ENCODE peak calls at places on chromosomes 11 and 22, in seven cellular contexts. N is HEK293T, P is WTC11, L is K562, E is H1, F is HepG2, Y is GM12878. U is an unnamed sample.

GRCh38 chr22:39494471-39495120 is 7.5 kb upstream of the MIEF1 start:
- DNase-seq in N (no peak), P (no peak), L (no peak), E (no peak), F (no peak), Y (no peak), U (no peak)

GRCh38 chr11:36149538-36150242 is 139.5 kb downstream of the COMMD9 start:
- DNase-seq in N (peak; percentile 61), P (peak; percentile 34), L (peak; percentile 86), E (peak; percentile 75), F (peak; percentile 68), Y (peak; percentile 31), U (peak; percentile 99)

GRCh38 chr22:20520093-20520511 is 12.7 kb downstream of the MED15 start:
- DNase-seq in N (no peak), P (no peak), L (peak; percentile 66), E (no peak), F (no peak), Y (no peak), U (no peak)

GRCh38 chr11:116162541-116163230 is 610.1 kb downstream of the BUD13 start:
- DNase-seq in N (peak; percentile 27), P (peak; percentile 52), L (no peak), E (no peak), F (no peak), Y (no peak), U (no peak)

GRCh38 chr22:44091021-44091721 is 67.1 kb downstream of the PARVB start:
- DNase-seq in N (peak; percentile 38), P (no peak), L (peak; percentile 20), E (no peak), F (peak; percentile 10), Y (no peak), U (peak; percentile 6)

GRCh38 chr11:112613051-112613972 is 347.9 kb upstream of the NCAM1 start:
- DNase-seq in N (no peak), P (no peak), L (no peak), E (no peak), F (peak; percentile 23), Y (no peak), U (peak; percentile 62)

GRCh38 chr11:1881442-1882264 is 10.0 kb downstream of the PRR33 start:
- DNase-seq in N (no peak), P (no peak), L (no peak), E (no peak), F (no peak), Y (no peak), U (no peak)

GRCh38 chr11:67178421-67178820 is 59.4 kb downstream of the KDM2A start:
- DNase-seq in N (no peak), P (no peak), L (no peak), E (no peak), F (no peak), Y (no peak), U (no peak)

GRCh38 chr11:116853461-116854073 is 16.1 kb upstream of the APOA1 start:
- DNase-seq in N (no peak), P (no peak), L (no peak), E (no peak), F (no peak), Y (peak; percentile 90), U (peak; percentile 34)

GRCh38 chr11:131408011-131408640 is 37.7 kb downstream of the NTM start:
- DNase-seq in N (peak; percentile 31), P (peak; percentile 55), L (no peak), E (peak; percentile 23), F (peak; percentile 38), Y (no peak), U (no peak)

DNA sequence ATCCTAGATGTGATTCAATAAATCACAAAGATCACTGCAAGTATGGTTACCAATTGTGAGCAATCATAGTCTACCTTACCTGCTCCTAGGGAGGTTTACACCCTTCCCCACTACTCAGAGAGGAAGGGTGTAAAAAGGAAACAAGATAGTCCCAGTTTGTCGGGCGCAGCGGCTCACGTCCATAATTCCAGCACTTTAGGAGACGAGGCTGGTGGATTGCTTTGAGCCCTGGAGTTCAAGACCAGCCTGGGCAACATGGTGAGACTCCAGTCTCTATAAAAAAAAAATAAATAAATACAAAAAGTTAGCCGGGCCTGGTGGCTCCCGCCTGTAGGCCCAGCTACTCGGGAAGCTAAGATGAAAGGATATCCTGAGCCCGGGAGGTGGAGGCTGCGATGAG is 962 bp upstream of the AMBRA1 start:
- DNase-seq in N (no peak), P (no peak), L (no peak), E (no peak), F (no peak), Y (no peak), U (no peak)
- TF ChIP-seq SP1 in N (no peak), P (no peak), L (no peak), E (no peak), F (no peak), Y (no peak), U (no peak)

DNA sequence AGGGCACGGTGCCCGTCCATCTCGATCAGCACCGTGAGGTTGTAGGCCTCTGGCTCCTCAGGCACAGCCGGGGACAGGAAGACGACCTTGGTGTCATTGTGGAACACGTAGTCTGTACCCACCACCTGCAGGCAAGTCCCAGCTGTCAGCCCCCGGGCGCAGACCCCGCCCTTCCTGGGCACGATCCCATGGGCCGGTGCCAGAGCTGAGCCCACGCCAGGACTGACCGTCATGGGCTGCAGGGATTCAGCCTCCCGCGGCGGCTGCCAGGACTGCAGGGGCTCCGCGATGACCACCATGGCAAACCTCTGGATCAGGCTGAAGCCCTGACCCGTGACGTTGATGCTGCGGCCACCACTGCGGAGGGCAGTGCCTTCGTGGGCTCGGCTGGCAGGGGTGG is 11.8 kb upstream of the MAPK11 start:
- DNase-seq in N (no peak), P (no peak), L (no peak), E (no peak), F (no peak), Y (no peak), U (no peak)
- TF ChIP-seq SP1 in N (no peak), P (no peak), L (no peak), E (no peak), F (no peak), Y (no peak), U (no peak)

GRCh38 chr22:35611200-35611890 is 5.8 kb downstream of the MB start:
- DNase-seq in N (no peak), P (no peak), L (no peak), E (no peak), F (no peak), Y (no peak), U (no peak)

GRCh38 chr22:35608088-35608487 is 9.0 kb downstream of the MB start:
- DNase-seq in N (no peak), P (no peak), L (no peak), E (no peak), F (no peak), Y (no peak), U (no peak)

GRCh38 chr22:35609261-35609660 is 7.9 kb downstream of the MB start:
- DNase-seq in N (no peak), P (no peak), L (no peak), E (no peak), F (no peak), Y (no peak), U (no peak)

GRCh38 chr22:35610741-35611140 is 6.4 kb downstream of the MB start:
- DNase-seq in N (no peak), P (no peak), L (no peak), E (no peak), F (no peak), Y (no peak), U (no peak)

GRCh38 chr22:35609761-35610160 is 7.4 kb downstream of the MB start:
- DNase-seq in N (no peak), P (no peak), L (no peak), E (no peak), F (no peak), Y (no peak), U (no peak)
- TF ChIP-seq SP1 in N (no peak), P (no peak), L (no peak), E (no peak), F (no peak), Y (no peak), U (no peak)

DNA sequence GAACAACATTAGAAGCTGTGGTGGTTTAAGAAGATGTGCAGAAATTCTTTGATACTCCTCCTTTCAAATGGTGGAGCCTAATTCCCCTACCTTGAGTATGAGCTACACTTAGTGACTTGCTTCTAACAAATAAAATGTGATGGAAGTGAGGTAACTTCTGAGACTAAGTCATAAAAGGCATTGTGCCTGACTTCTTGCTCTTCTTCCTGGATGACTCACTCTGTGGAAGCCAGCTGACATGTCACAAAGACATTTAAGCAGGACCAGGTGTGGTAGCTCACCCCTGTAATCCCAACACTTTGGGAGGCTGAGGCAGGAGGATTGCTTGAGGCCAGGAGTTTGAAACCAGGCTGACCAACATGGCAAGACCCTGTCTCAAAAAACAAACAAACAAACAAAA is 3.9 kb upstream of the PLA2G3 start:
- DNase-seq in N (no peak), P (no peak), L (no peak), E (no peak), F (no peak), Y (no peak), U (no peak)
- TF ChIP-seq SP1 in N (no peak), P (no peak), L (no peak), E (no peak), F (no peak), Y (no peak), U (no peak)

DNA sequence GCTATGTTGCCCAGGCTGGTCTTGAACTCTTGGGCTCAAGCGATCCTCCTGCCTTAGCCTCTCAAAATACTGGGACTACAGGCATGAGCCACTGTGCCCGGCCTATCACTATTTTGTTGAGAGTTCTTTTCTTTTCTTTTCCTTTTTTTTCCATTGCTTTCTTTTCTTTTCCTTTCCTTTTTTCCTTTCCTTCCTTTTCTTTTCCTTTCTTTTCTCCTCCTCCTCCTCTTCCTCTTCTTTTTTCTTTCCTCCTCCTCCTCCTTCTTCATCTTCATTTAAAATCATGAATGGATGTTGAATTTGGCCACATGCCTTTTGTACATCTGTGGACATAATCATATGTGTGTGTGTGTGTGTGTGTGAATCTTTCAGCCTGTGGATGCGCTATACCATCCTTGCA is 25.7 kb upstream of the PRAME start:
- DNase-seq in N (no peak), P (no peak), L (no peak), E (no peak), F (no peak), Y (no peak), U (no peak)
- TF ChIP-seq SP1 in N (no peak), P (no peak), L (no peak), E (no peak), F (no peak), Y (no peak), U (no peak)

U was measured in HCT116.